ENCODE peak calls at places on chromosomes 16 and 17, in four cellular contexts. U is cardiac muscle cell, K is lung, G is gastrocnemius medialis. R is an unnamed sample.

GRCh38 chr17:46865100-46865499 is 13.7 kb downstream of the WNT9B start:
- DNase-seq in U (peak; percentile 23), K (no peak), G (no peak), R (no peak)

GRCh38 chr17:47744168-47745036 is 11.4 kb downstream of the TBX21 start:
- DNase-seq in U (no peak), K (no peak), G (no peak), R (no peak)

GRCh38 chr16:7397901-7398300 is 65.3 kb downstream of the RBFOX1 start:
- DNase-seq in U (no peak), K (no peak), G (no peak), R (no peak)

GRCh38 chr17:41167561-41167960 is 460 bp downstream of the KRTAP4-3 start:
- DNase-seq in U (no peak), K (no peak), G (no peak), R (no peak)

GRCh38 chr17:74972107-74972972 is at the start of gene HID1:
- DNase-seq in U (peak; percentile 82), K (peak; percentile 52), G (no peak), R (no peak)

GRCh38 chr16:78490847-78491246 is 391.4 kb downstream of the WWOX start:
- DNase-seq in U (no peak), K (no peak), G (peak; percentile 74), R (peak; percentile 10)

GRCh38 chr16:50096791-50097190 is 31.0 kb downstream of the HEATR3 start:
- DNase-seq in U (no peak), K (no peak), G (no peak), R (no peak)

GRCh38 chr17:44075598-44076293 is 5.2 kb downstream of the G6PC3 start:
- DNase-seq in U (no peak), K (no peak), G (no peak), R (no peak)

GRCh38 chr16:69555437-69555836 is 10.3 kb upstream of the NFAT5 start:
- DNase-seq in U (no peak), K (no peak), G (no peak), R (no peak)

GRCh38 chr17:72838581-72838980 is 253.9 kb downstream of the SLC39A11 start:
- DNase-seq in U (no peak), K (no peak), G (no peak), R (no peak)

GRCh38 chr17:1552911-1553310 is 9.7 kb downstream of the PITPNA start:
- DNase-seq in U (no peak), K (no peak), G (no peak), R (no peak)

GRCh38 chr16:4055748-4056147 is 60.5 kb downstream of the ADCY9 start:
- DNase-seq in U (no peak), K (no peak), G (no peak), R (no peak)

GRCh38 chr16:84712138-84712671 is 12.4 kb downstream of the USP10 start:
- DNase-seq in U (no peak), K (no peak), G (no peak), R (no peak)

GRCh38 chr17:9185142-9185541 is 163.8 kb downstream of the NTN1 start:
- DNase-seq in U (no peak), K (no peak), G (no peak), R (no peak)

GRCh38 chr17:52156576-52156975 is 1.9 kb downstream of the CA10 start:
- DNase-seq in U (no peak), K (no peak), G (no peak), R (no peak)

GRCh38 chr16:68131813-68132706 is 46.9 kb downstream of the NFATC3 start:
- DNase-seq in U (no peak), K (no peak), G (no peak), R (no peak)

DNA sequence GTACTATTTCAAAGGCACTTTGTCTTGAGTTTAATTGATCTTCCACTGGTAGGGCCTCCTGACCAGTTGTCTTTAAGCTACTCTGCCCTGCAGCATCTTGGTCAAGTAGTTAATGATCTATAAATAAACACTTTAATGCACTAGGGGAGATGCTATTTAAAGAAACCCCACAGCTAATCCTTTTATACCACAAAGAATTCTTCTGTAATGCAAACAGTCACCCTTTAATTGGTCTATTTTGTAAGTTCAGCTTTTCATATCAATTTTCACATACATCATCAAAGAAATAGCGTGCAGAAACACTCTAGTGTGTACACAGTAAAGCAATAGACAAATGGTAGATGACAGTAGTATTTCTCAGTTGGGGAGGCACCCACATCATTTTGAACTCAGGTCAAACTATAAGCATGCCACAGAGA is 70.3 kb downstream of the PMP22 start:
- DNase-seq in U (no peak), K (no peak), G (no peak), R (no peak)
- H3K27ac ChIP-seq in U (no peak overlapping the region), K (no peak overlapping the region), G (no peak overlapping the region), R (no peak overlapping the region)

GRCh38 chr16:19513377-19514053 is 8.4 kb downstream of the GDE1 start:
- DNase-seq in U (no peak), K (no peak), G (no peak), R (no peak)
- TF ChIP-seq CTCF in U (no peak), K (no peak), G (no peak), R (no peak)

DNA sequence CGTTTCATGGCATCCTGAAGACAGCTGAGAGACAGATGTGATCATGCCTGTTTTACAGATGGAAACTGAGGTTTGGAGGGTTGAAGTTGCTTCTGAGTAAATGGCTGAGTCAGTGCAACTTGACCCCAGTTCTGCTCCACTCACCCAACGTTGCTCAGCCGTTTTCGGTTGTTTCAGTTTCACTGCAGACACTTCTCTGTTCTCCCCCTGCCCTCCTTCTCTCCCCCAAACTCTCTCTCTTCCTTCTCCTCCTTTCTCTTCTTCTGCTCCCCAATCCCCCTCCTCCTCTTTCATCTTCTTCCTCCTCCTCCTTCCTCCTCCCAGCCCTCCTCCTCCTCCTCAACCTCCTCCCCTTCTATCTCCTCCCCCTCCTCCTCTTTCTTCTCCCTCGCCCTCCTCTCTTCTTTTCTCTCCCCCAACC is 9.4 kb upstream of the CEP20 start:
- DNase-seq in U (no peak), K (no peak), G (no peak), R (no peak)
- H3K27ac ChIP-seq in U (no peak overlapping the region), K (peak overlapping the region; percentile 24), G (no peak overlapping the region), R (no peak overlapping the region)

GRCh38 chr16:29995330-29995910 is at the start of gene HIRIP3:
- DNase-seq in U (peak; percentile 91), K (peak; percentile 88), G (peak; percentile 84), R (peak; percentile 47)
- TF ChIP-seq CTCF in U (no peak), K (no peak), G (no peak), R (no peak)

DNA sequence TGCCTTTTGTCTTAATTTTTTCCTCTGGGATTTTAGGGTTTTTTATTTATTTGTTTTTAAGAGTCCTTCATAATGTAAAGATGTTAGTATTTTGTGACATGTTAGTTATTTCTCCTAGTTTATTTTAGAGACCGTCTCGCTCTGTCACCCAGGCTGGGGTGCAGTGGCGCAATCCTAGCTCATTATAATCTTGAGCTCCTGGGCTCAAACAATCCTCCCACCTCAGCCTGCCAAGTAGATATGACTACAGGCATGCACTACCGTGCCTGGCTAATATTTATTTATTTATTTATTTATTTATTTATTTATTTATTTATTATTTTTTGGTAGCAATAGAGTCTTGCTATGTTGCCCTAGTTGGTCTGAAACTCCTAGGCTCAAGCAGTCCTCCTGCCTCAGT is 37.4 kb upstream of the ARHGAP17 start:
- DNase-seq in U (no peak), K (peak; percentile 39), G (no peak), R (no peak)
- H3K27ac ChIP-seq in U (no peak overlapping the region), K (no peak overlapping the region), G (peak overlapping the region; percentile 89), R (peak overlapping the region; percentile 44)

GRCh38 chr16:2121853-2122252 is 13.8 kb downstream of the PKD1 start:
- DNase-seq in U (no peak), K (no peak), G (peak; percentile 82), R (no peak)

GRCh38 chr16:2122429-2122828 is 13.3 kb downstream of the PKD1 start:
- DNase-seq in U (no peak), K (no peak), G (no peak), R (no peak)
- TF ChIP-seq CTCF in U (no peak), K (no peak), G (no peak), R (no peak)

GRCh38 chr17:59368218-59368857 is 36.9 kb downstream of the YPEL2 start:
- DNase-seq in U (no peak), K (no peak), G (peak; percentile 12), R (no peak)
- H3K27ac ChIP-seq in U (peak overlapping the region; percentile 97), K (no peak overlapping the region), G (peak overlapping the region; percentile 97), R (peak overlapping the region; percentile 89)

GRCh38 chr17:15048381-15048780 is 216.7 kb downstream of the PMP22 start:
- DNase-seq in U (no peak), K (no peak), G (no peak), R (no peak)
- TF ChIP-seq CTCF in U (no peak), K (no peak), G (no peak), R (no peak)

R was measured in thoracic aorta.